ENCODE peak calls at places on chromosomes 1 and 21, in nine cellular contexts. One of them, this sample, is unnamed.

GRCh38 chr1:89065077-89065868 is at the start of gene GBP1:
- DNase-seq in breast epithelium: no peak
- DNase-seq in thyroid gland: no peak
- DNase-seq in vagina: no peak
- DNase-seq in IMR-90: peak
- DNase-seq in suprapubic skin: no peak
- DNase-seq in body of pancreas: peak
- DNase-seq in tibial nerve: no peak
- DNase-seq in A549: no peak
- DNase-seq in this sample: no peak

GRCh38 chr1:28259935-28260802 is 851 bp downstream of the SESN2 start:
- DNase-seq in breast epithelium: peak
- DNase-seq in thyroid gland: peak
- DNase-seq in vagina: peak
- DNase-seq in IMR-90: peak
- DNase-seq in suprapubic skin: peak
- DNase-seq in body of pancreas: peak
- DNase-seq in tibial nerve: no peak
- DNase-seq in A549: peak
- DNase-seq in this sample: peak

GRCh38 chr21:32520885-32521735 is 64.2 kb downstream of the TCP10L start:
- DNase-seq in breast epithelium: peak
- DNase-seq in thyroid gland: peak
- DNase-seq in vagina: peak
- DNase-seq in IMR-90: peak
- DNase-seq in suprapubic skin: peak
- DNase-seq in body of pancreas: peak
- DNase-seq in tibial nerve: peak
- DNase-seq in A549: peak
- DNase-seq in this sample: peak

GRCh38 chr1:31633117-31633516 is 11.6 kb downstream of the PEF1 start:
- DNase-seq in breast epithelium: no peak
- DNase-seq in thyroid gland: no peak
- DNase-seq in vagina: no peak
- DNase-seq in IMR-90: no peak
- DNase-seq in suprapubic skin: no peak
- DNase-seq in body of pancreas: no peak
- DNase-seq in tibial nerve: no peak
- DNase-seq in A549: peak
- DNase-seq in this sample: no peak

GRCh38 chr21:45277101-45278045 is 10.3 kb downstream of the POFUT2 start:
- DNase-seq in breast epithelium: no peak
- DNase-seq in thyroid gland: no peak
- DNase-seq in vagina: no peak
- DNase-seq in IMR-90: no peak
- DNase-seq in suprapubic skin: peak
- DNase-seq in body of pancreas: no peak
- DNase-seq in tibial nerve: peak
- DNase-seq in A549: no peak
- DNase-seq in this sample: no peak

GRCh38 chr1:165914136-165914798 is 86.9 kb downstream of the UCK2 start:
- DNase-seq in breast epithelium: peak
- DNase-seq in thyroid gland: peak
- DNase-seq in vagina: no peak
- DNase-seq in IMR-90: peak
- DNase-seq in suprapubic skin: no peak
- DNase-seq in body of pancreas: peak
- DNase-seq in tibial nerve: peak
- DNase-seq in A549: peak
- DNase-seq in this sample: no peak

GRCh38 chr1:86062458-86062857 is 94.1 kb downstream of the COL24A1 start:
- DNase-seq in breast epithelium: no peak
- DNase-seq in thyroid gland: no peak
- DNase-seq in vagina: no peak
- DNase-seq in IMR-90: peak
- DNase-seq in suprapubic skin: no peak
- DNase-seq in body of pancreas: no peak
- DNase-seq in tibial nerve: no peak
- DNase-seq in A549: no peak
- DNase-seq in this sample: no peak

GRCh38 chr1:33178836-33179439 is 2.9 kb downstream of the TRIM62 start:
- DNase-seq in breast epithelium: no peak
- DNase-seq in thyroid gland: no peak
- DNase-seq in vagina: peak
- DNase-seq in IMR-90: no peak
- DNase-seq in suprapubic skin: no peak
- DNase-seq in body of pancreas: no peak
- DNase-seq in tibial nerve: no peak
- DNase-seq in A549: no peak
- DNase-seq in this sample: no peak

GRCh38 chr1:52927219-52928082 is at the start of gene SCP2:
- DNase-seq in breast epithelium: peak
- DNase-seq in thyroid gland: peak
- DNase-seq in vagina: no peak
- DNase-seq in IMR-90: peak
- DNase-seq in suprapubic skin: peak
- DNase-seq in body of pancreas: peak
- DNase-seq in tibial nerve: peak
- DNase-seq in A549: peak
- DNase-seq in this sample: peak

GRCh38 chr1:22500476-22500875 is 48.8 kb downstream of the ZBTB40 start:
- DNase-seq in breast epithelium: no peak
- DNase-seq in thyroid gland: peak
- DNase-seq in vagina: no peak
- DNase-seq in IMR-90: peak
- DNase-seq in suprapubic skin: no peak
- DNase-seq in body of pancreas: peak
- DNase-seq in tibial nerve: no peak
- DNase-seq in A549: no peak
- DNase-seq in this sample: no peak

GRCh38 chr1:2352341-2353214 is 38.8 kb downstream of the MORN1 start:
- DNase-seq in breast epithelium: no peak
- DNase-seq in thyroid gland: no peak
- DNase-seq in vagina: no peak
- DNase-seq in IMR-90: no peak
- DNase-seq in suprapubic skin: no peak
- DNase-seq in body of pancreas: no peak
- DNase-seq in tibial nerve: no peak
- DNase-seq in A549: no peak
- DNase-seq in this sample: no peak

GRCh38 chr1:194052514-194053333 is 866.3 kb upstream of the B3GALT2 start:
- DNase-seq in breast epithelium: no peak
- DNase-seq in thyroid gland: no peak
- DNase-seq in vagina: no peak
- DNase-seq in IMR-90: no peak
- DNase-seq in suprapubic skin: no peak
- DNase-seq in body of pancreas: no peak
- DNase-seq in tibial nerve: no peak
- DNase-seq in A549: no peak
- DNase-seq in this sample: no peak

GRCh38 chr1:161835963-161836362 is 69.8 kb downstream of the ATF6 start:
- DNase-seq in breast epithelium: no peak
- DNase-seq in thyroid gland: no peak
- DNase-seq in vagina: no peak
- DNase-seq in IMR-90: peak
- DNase-seq in suprapubic skin: no peak
- DNase-seq in body of pancreas: no peak
- DNase-seq in tibial nerve: no peak
- DNase-seq in A549: no peak
- DNase-seq in this sample: no peak

GRCh38 chr1:41738475-41738874 is 180.2 kb downstream of the HIVEP3 start:
- DNase-seq in breast epithelium: no peak
- DNase-seq in thyroid gland: no peak
- DNase-seq in vagina: no peak
- DNase-seq in IMR-90: peak
- DNase-seq in suprapubic skin: no peak
- DNase-seq in body of pancreas: no peak
- DNase-seq in tibial nerve: no peak
- DNase-seq in A549: no peak
- DNase-seq in this sample: no peak

GRCh38 chr21:42983102-42983501 is 8.7 kb downstream of the PKNOX1 start:
- DNase-seq in breast epithelium: no peak
- DNase-seq in thyroid gland: no peak
- DNase-seq in vagina: no peak
- DNase-seq in IMR-90: peak
- DNase-seq in suprapubic skin: no peak
- DNase-seq in body of pancreas: no peak
- DNase-seq in tibial nerve: no peak
- DNase-seq in A549: no peak
- DNase-seq in this sample: no peak

GRCh38 chr1:172778461-172779455 is 119.9 kb downstream of the FASLG start:
- DNase-seq in breast epithelium: no peak
- DNase-seq in thyroid gland: no peak
- DNase-seq in vagina: no peak
- DNase-seq in IMR-90: no peak
- DNase-seq in suprapubic skin: no peak
- DNase-seq in body of pancreas: no peak
- DNase-seq in tibial nerve: no peak
- DNase-seq in A549: no peak
- DNase-seq in this sample: no peak
- TF ChIP-seq CTCF in breast epithelium: no peak
- TF ChIP-seq CTCF in thyroid gland: no peak
- TF ChIP-seq CTCF in vagina: no peak
- TF ChIP-seq CTCF in IMR-90: no peak
- TF ChIP-seq CTCF in suprapubic skin: no peak
- TF ChIP-seq CTCF in body of pancreas: no peak
- TF ChIP-seq CTCF in tibial nerve: no peak
- TF ChIP-seq CTCF in A549: no peak
- TF ChIP-seq CTCF in this sample: peak

GRCh38 chr1:198939946-198940345 is 301.1 kb downstream of the PTPRC start:
- DNase-seq in breast epithelium: no peak
- DNase-seq in thyroid gland: no peak
- DNase-seq in vagina: no peak
- DNase-seq in IMR-90: no peak
- DNase-seq in suprapubic skin: no peak
- DNase-seq in body of pancreas: no peak
- DNase-seq in tibial nerve: no peak
- DNase-seq in A549: no peak
- DNase-seq in this sample: no peak

GRCh38 chr1:198935371-198935921 is 296.6 kb downstream of the PTPRC start:
- DNase-seq in breast epithelium: peak
- DNase-seq in thyroid gland: peak
- DNase-seq in vagina: no peak
- DNase-seq in IMR-90: peak
- DNase-seq in suprapubic skin: peak
- DNase-seq in body of pancreas: peak
- DNase-seq in tibial nerve: peak
- DNase-seq in A549: peak
- DNase-seq in this sample: no peak

GRCh38 chr1:198936371-198937083 is 297.7 kb downstream of the PTPRC start:
- DNase-seq in breast epithelium: no peak
- DNase-seq in thyroid gland: no peak
- DNase-seq in vagina: no peak
- DNase-seq in IMR-90: peak
- DNase-seq in suprapubic skin: no peak
- DNase-seq in body of pancreas: no peak
- DNase-seq in tibial nerve: no peak
- DNase-seq in A549: no peak
- DNase-seq in this sample: no peak

GRCh38 chr1:198939286-198939685 is 300.4 kb downstream of the PTPRC start:
- DNase-seq in breast epithelium: no peak
- DNase-seq in thyroid gland: no peak
- DNase-seq in vagina: no peak
- DNase-seq in IMR-90: no peak
- DNase-seq in suprapubic skin: no peak
- DNase-seq in body of pancreas: no peak
- DNase-seq in tibial nerve: no peak
- DNase-seq in A549: no peak
- DNase-seq in this sample: no peak

DNA sequence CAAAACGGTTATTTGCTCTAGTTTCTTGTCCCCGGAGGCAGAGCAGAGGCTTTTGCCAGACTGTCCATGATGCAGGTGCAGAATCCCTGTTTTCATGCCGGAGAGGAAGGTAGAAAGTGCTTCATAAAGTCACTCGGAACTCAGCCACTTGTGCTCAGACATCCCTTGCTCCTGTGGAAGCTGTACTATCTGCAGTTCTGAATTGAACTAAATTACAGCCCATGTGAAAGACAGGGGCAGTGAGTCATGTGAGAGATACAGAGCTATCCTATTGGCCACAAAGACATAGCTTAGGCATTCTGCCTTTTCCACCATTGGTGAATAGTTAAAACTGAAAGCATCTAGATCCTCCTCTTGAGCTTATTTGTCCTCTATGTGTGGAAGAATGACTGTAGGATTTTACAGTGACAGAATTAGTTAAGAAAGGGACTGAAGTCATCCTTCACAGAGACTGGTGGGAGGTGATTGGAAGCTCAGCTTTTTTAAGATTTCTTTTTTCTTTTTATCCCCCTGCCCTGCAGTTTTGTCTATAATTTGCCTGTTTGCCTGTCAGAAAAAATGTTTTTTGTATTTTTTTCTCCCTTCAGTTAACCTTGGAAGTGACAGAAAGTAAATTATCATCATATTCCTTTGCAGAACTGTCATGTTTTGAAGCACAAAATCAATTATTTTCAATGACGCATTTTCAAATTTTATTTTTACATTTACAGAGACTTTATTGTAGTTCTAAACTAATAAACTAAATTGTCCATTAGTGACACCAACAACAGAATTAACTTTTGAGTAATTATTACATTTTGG is 298.6 kb downstream of the PTPRC start:
- DNase-seq in breast epithelium: peak
- DNase-seq in thyroid gland: peak
- DNase-seq in vagina: no peak
- DNase-seq in IMR-90: peak
- DNase-seq in suprapubic skin: no peak
- DNase-seq in body of pancreas: peak
- DNase-seq in tibial nerve: peak
- DNase-seq in A549: peak
- DNase-seq in this sample: peak
- TF ChIP-seq POLR2A in breast epithelium: no peak
- TF ChIP-seq POLR2A in thyroid gland: no peak
- TF ChIP-seq POLR2A in vagina: no peak
- TF ChIP-seq POLR2A in IMR-90: peak
- TF ChIP-seq POLR2A in suprapubic skin: peak
- TF ChIP-seq POLR2A in body of pancreas: peak
- TF ChIP-seq POLR2A in tibial nerve: no peak
- TF ChIP-seq POLR2A in A549: peak
- TF ChIP-seq POLR2A in this sample: peak

GRCh38 chr1:204961765-204962419 is 81.1 kb upstream of the CNTN2 start:
- DNase-seq in breast epithelium: no peak
- DNase-seq in thyroid gland: no peak
- DNase-seq in vagina: no peak
- DNase-seq in IMR-90: no peak
- DNase-seq in suprapubic skin: no peak
- DNase-seq in body of pancreas: peak
- DNase-seq in tibial nerve: no peak
- DNase-seq in A549: no peak
- DNase-seq in this sample: no peak
- TF ChIP-seq CTCF in breast epithelium: no peak
- TF ChIP-seq CTCF in thyroid gland: no peak
- TF ChIP-seq CTCF in vagina: no peak
- TF ChIP-seq CTCF in IMR-90: no peak
- TF ChIP-seq CTCF in suprapubic skin: no peak
- TF ChIP-seq CTCF in body of pancreas: no peak
- TF ChIP-seq CTCF in tibial nerve: no peak
- TF ChIP-seq CTCF in A549: no peak
- TF ChIP-seq CTCF in this sample: no peak

DNA sequence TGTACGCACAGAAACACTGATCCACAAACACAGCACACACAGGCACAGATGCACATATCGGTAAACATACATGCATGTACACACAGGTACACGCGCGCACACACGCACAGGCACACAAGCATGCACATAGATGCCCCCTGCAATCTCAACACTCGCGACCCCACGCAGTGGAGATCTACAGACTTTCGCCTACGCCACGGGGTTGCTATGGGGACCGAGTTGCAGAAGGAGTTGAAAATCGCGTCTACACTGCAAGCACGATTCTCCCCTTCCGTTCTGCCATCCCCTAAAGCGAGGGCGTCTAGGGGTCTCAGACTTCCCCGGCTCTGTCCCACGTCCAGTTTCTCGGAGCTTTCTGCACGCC is 826 bp downstream of the TRIM17 start:
- DNase-seq in breast epithelium: no peak
- DNase-seq in thyroid gland: no peak
- DNase-seq in vagina: no peak
- DNase-seq in IMR-90: no peak
- DNase-seq in suprapubic skin: no peak
- DNase-seq in body of pancreas: no peak
- DNase-seq in tibial nerve: no peak
- DNase-seq in A549: no peak
- DNase-seq in this sample: no peak
- TF ChIP-seq POLR2A in breast epithelium: no peak
- TF ChIP-seq POLR2A in thyroid gland: no peak
- TF ChIP-seq POLR2A in vagina: no peak
- TF ChIP-seq POLR2A in IMR-90: no peak
- TF ChIP-seq POLR2A in suprapubic skin: no peak
- TF ChIP-seq POLR2A in body of pancreas: no peak
- TF ChIP-seq POLR2A in tibial nerve: no peak
- TF ChIP-seq POLR2A in A549: no peak
- TF ChIP-seq POLR2A in this sample: no peak